ENCODE peak calls at places on chromosome 14, in four cellular contexts. F is GM12878, I is endothelial cell of umbilical vein, B is K562. O is an unnamed sample.

GRCh38 chr14:33848706-33849454 is 102.0 kb downstream of the EGLN3 start:
- DNase-seq in F (no peak), I (peak), B (peak), O (peak)

GRCh38 chr14:57492859-57493258 is 798 bp downstream of the CCDC198 start:
- DNase-seq in F (no peak), I (no peak), B (no peak), O (peak)

GRCh38 chr14:61644834-61645233 is 50.5 kb upstream of the HIF1A start:
- DNase-seq in F (no peak), I (no peak), B (no peak), O (peak)

GRCh38 chr14:98957211-98958047 is 314.6 kb downstream of the BCL11B start:
- DNase-seq in F (no peak), I (no peak), B (no peak), O (no peak)

GRCh38 chr14:94041551-94042346 is 15.6 kb downstream of the OTUB2 start:
- DNase-seq in F (no peak), I (no peak), B (no peak), O (peak)

GRCh38 chr14:61582815-61583214 is 112.5 kb upstream of the HIF1A start:
- DNase-seq in F (no peak), I (no peak), B (no peak), O (no peak)

GRCh38 chr14:23351681-23352505 is 794 bp downstream of the SLC22A17 start:
- DNase-seq in F (no peak), I (no peak), B (peak), O (no peak)

GRCh38 chr14:95683793-95684192 is 2.4 kb upstream of the TCL1B start:
- DNase-seq in F (no peak), I (no peak), B (no peak), O (no peak)

GRCh38 chr14:47284283-47284682 is 391.1 kb downstream of the MDGA2 start:
- DNase-seq in F (no peak), I (no peak), B (no peak), O (no peak)

GRCh38 chr14:33646692-33647260 is 304.1 kb downstream of the EGLN3 start:
- DNase-seq in F (no peak), I (peak), B (no peak), O (peak)

GRCh38 chr14:97273540-97273939 is 476.4 kb downstream of the VRK1 start:
- DNase-seq in F (no peak), I (no peak), B (no peak), O (no peak)

GRCh38 chr14:70685480-70686197 is 43.9 kb downstream of the TTC9 start:
- DNase-seq in F (no peak), I (no peak), B (no peak), O (peak)

DNA sequence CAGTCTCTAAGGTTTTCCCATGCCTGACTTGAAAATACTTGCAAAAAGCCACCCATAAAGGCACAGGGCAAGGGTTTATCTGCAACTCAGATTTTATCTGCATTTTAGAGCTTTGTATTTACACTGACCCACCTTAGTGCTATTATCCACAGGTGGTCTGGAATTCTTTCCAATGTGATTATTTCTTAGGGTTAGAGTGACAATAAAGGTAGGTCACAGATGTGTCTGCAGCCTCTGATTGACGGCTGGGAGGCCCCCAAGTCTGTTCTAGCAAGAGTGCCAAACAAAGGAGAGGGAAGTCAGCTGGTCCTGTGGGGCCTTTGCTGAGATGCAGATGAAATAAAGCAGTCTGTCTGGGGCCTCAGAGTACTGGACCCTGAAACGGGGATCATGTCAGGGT is 64.0 kb downstream of the FRMD6 start:
- DNase-seq in F (no peak), I (no peak), B (no peak), O (no peak)
- TF ChIP-seq FOS in F (no peak), I (no peak), B (no peak), O (no peak)

DNA sequence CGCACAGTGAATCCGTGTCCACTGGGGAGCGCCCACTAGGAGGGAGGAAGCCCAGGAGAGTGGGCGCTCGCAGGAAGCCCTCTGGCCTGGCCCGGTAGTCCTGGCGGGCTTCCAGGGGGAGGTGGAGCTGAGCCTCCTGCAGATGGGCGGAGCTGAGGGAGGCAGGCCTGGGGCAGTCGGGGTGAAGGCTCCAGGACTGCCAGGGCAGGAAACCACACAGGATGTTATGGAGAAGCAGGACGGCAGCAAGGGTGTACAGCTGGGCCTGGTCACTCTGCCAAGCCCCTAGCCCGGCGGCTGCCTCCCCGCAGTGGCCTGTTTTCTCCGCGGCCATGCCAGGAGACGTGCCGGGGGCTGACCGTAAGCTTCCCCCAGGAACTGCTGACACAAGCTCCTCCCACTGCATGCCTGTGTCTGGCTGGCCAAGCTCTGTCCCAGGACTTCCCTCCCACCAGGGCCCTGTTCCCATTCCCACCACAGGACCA is 143.5 kb upstream of the C14orf180 start:
- DNase-seq in F (no peak), I (peak), B (peak), O (no peak)
- TF ChIP-seq POLR2A in F (no peak), I (peak), B (no peak), O (no peak)

GRCh38 chr14:85438001-85438400 is 91.9 kb upstream of the FLRT2 start:
- DNase-seq in F (no peak), I (no peak), B (no peak), O (no peak)

GRCh38 chr14:85438613-85439012 is 91.3 kb upstream of the FLRT2 start:
- DNase-seq in F (no peak), I (no peak), B (no peak), O (no peak)

GRCh38 chr14:85441909-85442643 is 87.9 kb upstream of the FLRT2 start:
- DNase-seq in F (no peak), I (no peak), B (no peak), O (no peak)

GRCh38 chr14:85437143-85437542 is 92.8 kb upstream of the FLRT2 start:
- DNase-seq in F (no peak), I (peak), B (no peak), O (peak)

DNA sequence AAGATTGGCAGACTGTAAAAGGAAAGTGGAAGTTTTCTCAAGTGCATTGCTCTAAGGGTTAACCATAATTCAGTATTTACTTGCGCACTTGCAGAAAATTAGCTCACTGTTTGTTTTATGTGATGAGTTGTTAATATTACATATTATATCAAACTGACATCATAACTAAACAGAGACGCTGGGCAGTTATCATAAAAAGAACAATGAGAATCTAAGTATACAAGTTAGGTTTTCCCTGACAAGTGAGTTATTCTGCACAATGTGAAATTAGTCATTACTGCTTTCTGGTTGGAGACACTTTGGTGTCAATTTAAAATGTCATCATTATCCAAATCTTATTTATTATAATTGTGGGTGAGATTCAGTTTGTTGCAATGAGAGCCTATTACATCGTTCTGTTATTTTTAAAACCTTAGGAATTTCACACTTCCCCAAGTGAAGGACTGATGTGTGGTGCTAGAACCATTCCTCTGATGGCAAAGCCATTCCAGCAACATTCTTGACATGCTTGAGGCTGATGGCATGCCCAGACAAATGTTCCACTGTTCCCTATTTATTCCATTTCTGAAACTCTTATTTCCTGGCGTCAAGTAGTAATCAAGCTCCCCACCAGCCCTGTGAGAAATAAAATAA is 90.1 kb upstream of the FLRT2 start:
- DNase-seq in F (no peak), I (peak), B (no peak), O (no peak)
- TF ChIP-seq FOS in F (no peak), I (no peak), B (no peak), O (no peak)

DNA sequence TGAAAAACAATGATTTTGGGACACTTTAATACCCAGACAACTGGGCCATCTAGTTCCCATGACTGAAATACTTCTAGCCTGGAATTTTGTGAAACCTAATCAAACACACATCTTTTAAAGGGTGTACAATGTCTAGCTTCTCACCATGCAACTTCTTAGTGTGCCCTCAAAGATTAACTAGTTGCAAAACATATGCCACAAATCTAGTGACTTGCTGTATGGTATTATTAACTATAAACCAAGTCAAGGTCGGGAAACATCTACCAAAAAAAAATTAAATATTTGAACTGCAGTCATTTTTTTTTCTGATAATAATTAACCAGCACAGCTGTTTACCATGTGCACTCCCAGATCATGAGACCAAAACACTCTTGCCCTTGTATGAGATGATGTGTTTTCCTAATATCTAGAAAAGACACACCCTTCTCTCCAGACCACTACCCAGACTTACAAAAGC is 171.8 kb upstream of the FOXN3 start:
- DNase-seq in F (no peak), I (no peak), B (no peak), O (no peak)
- TF ChIP-seq POLR2A in F (no peak), I (no peak), B (no peak), O (no peak)

GRCh38 chr14:100106661-100107112 is 41.5 kb downstream of the EVL start:
- DNase-seq in F (no peak), I (peak), B (no peak), O (no peak)

GRCh38 chr14:100107236-100107635 is 42.0 kb downstream of the EVL start:
- DNase-seq in F (no peak), I (no peak), B (peak), O (no peak)

GRCh38 chr14:100105357-100106169 is 40.3 kb downstream of the EVL start:
- DNase-seq in F (no peak), I (no peak), B (no peak), O (no peak)

GRCh38 chr14:100104523-100105300 is 39.5 kb downstream of the EVL start:
- DNase-seq in F (no peak), I (peak), B (no peak), O (peak)

GRCh38 chr14:100106260-100106659 is 41.0 kb downstream of the EVL start:
- DNase-seq in F (no peak), I (no peak), B (peak), O (no peak)
- TF ChIP-seq FOS in F (no peak), I (no peak), B (no peak), O (no peak)

DNA sequence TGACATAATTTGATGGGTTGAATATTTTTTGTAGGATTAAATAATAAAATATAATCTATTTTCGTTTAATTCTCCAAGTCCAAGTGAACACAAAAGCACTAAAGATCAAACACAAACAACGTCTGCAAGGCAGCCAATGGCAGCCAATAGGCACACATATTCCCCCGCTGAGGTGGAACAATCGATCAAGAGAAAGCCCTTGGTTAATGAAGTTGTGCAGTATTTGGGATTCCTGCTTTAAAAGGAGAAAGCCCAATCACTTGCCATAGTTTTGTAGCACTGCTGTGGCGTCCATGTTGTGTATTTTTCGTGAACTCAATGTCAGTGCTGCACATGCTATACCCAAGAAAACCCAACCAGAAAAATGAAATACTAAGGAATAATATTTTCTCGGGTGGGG is 1.5 kb downstream of the DHRS7 start:
- DNase-seq in F (no peak), I (no peak), B (no peak), O (no peak)
- TF ChIP-seq POLR2A in F (no peak), I (no peak), B (no peak), O (no peak)

GRCh38 chr14:77099425-77100167 is 1.5 kb downstream of the CIPC start:
- DNase-seq in F (no peak), I (peak), B (no peak), O (peak)
- TF ChIP-seq FOS in F (no peak), I (no peak), B (no peak), O (no peak)

DNA sequence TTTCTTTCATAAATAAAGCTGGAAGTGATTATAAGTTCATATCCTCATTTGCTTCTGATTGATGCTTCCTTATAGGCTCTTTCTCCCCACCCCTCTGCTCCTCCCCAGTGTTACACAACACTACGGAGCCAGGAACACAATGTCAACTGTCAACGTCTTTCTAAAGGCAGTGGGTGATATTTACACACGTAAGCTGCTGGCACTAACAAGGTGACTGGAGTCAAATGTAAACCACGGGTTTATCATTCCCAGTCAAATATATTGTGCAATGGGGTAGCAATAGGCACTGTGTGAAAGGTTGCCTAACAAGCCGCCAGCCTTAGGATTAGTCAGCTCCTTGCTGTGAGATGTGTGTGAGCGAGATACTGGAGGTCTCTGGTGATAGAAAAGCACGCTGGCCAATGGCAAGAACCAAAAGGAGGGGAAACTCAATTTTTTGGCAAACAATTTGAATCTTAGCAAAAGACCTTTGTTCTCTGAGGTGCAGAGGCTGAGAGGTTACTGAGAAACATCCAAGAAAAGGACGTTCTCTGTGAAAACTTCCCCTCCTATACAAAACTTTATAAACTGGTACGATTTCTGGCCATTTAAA is 22.1 kb upstream of the HECTD1 start:
- DNase-seq in F (no peak), I (no peak), B (peak), O (peak)
- TF ChIP-seq POLR2A in F (no peak), I (no peak), B (peak), O (no peak)

GRCh38 chr14:92926180-92926845 is 3.4 kb downstream of the CHGA start:
- DNase-seq in F (no peak), I (no peak), B (no peak), O (no peak)
- TF ChIP-seq FOS in F (no peak), I (no peak), B (no peak), O (no peak)

GRCh38 chr14:68518180-68518579 is 274.7 kb downstream of the ZFP36L1 start:
- DNase-seq in F (no peak), I (no peak), B (no peak), O (no peak)
- TF ChIP-seq POLR2A in F (no peak), I (no peak), B (no peak), O (no peak)

O was measured in IMR-90.